ENCODE peak calls at places on chromosomes 2 and 18, in nine cellular contexts. One of them, this sample, is unnamed.

GRCh38 chr2:27379840-27380625 is 501 bp downstream of the ZNF513 start:
- DNase-seq in fibroblast of lung: peak; percentile 59
- DNase-seq in right atrium auricular region: peak; percentile 70
- DNase-seq in uterus: peak; percentile 75
- DNase-seq in stomach: peak; percentile 40
- DNase-seq in A549: peak; percentile 59
- DNase-seq in endodermal cell: peak; percentile 65
- DNase-seq in HCT116: no peak
- DNase-seq in adrenal gland: peak; percentile 73
- DNase-seq in this sample: peak; percentile 89

GRCh38 chr2:239161711-239162140 is 239.1 kb downstream of the HDAC4 start:
- DNase-seq in A549: no peak
- DNase-seq in endodermal cell: peak; percentile 32
- DNase-seq in right atrium auricular region: no peak
- DNase-seq in uterus: peak; percentile 10
- DNase-seq in adrenal gland: no peak
- DNase-seq in fibroblast of lung: no peak
- DNase-seq in HCT116: no peak
- DNase-seq in stomach: no peak
- DNase-seq in this sample: peak; percentile 72

GRCh38 chr2:1787799-1788477 is 43.6 kb upstream of the PXDN start:
- DNase-seq in uterus: no peak
- DNase-seq in fibroblast of lung: no peak
- DNase-seq in endodermal cell: no peak
- DNase-seq in stomach: no peak
- DNase-seq in A549: no peak
- DNase-seq in right atrium auricular region: no peak
- DNase-seq in HCT116: no peak
- DNase-seq in adrenal gland: no peak
- DNase-seq in this sample: peak; percentile 6

GRCh38 chr2:10188211-10188610 is 65.7 kb downstream of the RRM2 start:
- DNase-seq in endodermal cell: peak; percentile 71
- DNase-seq in A549: peak; percentile 77
- DNase-seq in fibroblast of lung: peak; percentile 37
- DNase-seq in right atrium auricular region: no peak
- DNase-seq in stomach: peak; percentile 51
- DNase-seq in HCT116: peak; percentile 35
- DNase-seq in uterus: no peak
- DNase-seq in adrenal gland: no peak
- DNase-seq in this sample: no peak

GRCh38 chr2:28424799-28425492 is 32.3 kb downstream of the FOSL2 start:
- DNase-seq in right atrium auricular region: no peak
- DNase-seq in uterus: no peak
- DNase-seq in adrenal gland: no peak
- DNase-seq in fibroblast of lung: no peak
- DNase-seq in A549: no peak
- DNase-seq in endodermal cell: no peak
- DNase-seq in stomach: no peak
- DNase-seq in HCT116: no peak
- DNase-seq in this sample: no peak

GRCh38 chr2:79219383-79219988 is 59.9 kb upstream of the REG3A start:
- DNase-seq in fibroblast of lung: peak; percentile 45
- DNase-seq in right atrium auricular region: no peak
- DNase-seq in endodermal cell: peak; percentile 81
- DNase-seq in A549: peak; percentile 77
- DNase-seq in stomach: peak; percentile 51
- DNase-seq in adrenal gland: peak; percentile 63
- DNase-seq in uterus: no peak
- DNase-seq in HCT116: no peak
- DNase-seq in this sample: no peak

GRCh38 chr18:13254971-13255927 is 36.7 kb downstream of the LDLRAD4 start:
- DNase-seq in A549: no peak
- DNase-seq in right atrium auricular region: no peak
- DNase-seq in stomach: no peak
- DNase-seq in uterus: no peak
- DNase-seq in HCT116: no peak
- DNase-seq in endodermal cell: peak; percentile 22
- DNase-seq in adrenal gland: no peak
- DNase-seq in fibroblast of lung: no peak
- DNase-seq in this sample: no peak

GRCh38 chr18:13105059-13105458 is 113.5 kb upstream of the LDLRAD4 start:
- DNase-seq in HCT116: no peak
- DNase-seq in uterus: no peak
- DNase-seq in endodermal cell: no peak
- DNase-seq in right atrium auricular region: no peak
- DNase-seq in A549: no peak
- DNase-seq in fibroblast of lung: no peak
- DNase-seq in adrenal gland: no peak
- DNase-seq in stomach: no peak
- DNase-seq in this sample: no peak

GRCh38 chr18:6751207-6751606 is 21.7 kb downstream of the ARHGAP28 start:
- DNase-seq in uterus: no peak
- DNase-seq in A549: no peak
- DNase-seq in right atrium auricular region: no peak
- DNase-seq in adrenal gland: peak; percentile 37
- DNase-seq in fibroblast of lung: no peak
- DNase-seq in stomach: no peak
- DNase-seq in HCT116: no peak
- DNase-seq in endodermal cell: no peak
- DNase-seq in this sample: no peak

GRCh38 chr2:141942006-141942789 is 188.6 kb downstream of the LRP1B start:
- DNase-seq in A549: no peak
- DNase-seq in adrenal gland: no peak
- DNase-seq in HCT116: peak; percentile 2
- DNase-seq in uterus: no peak
- DNase-seq in fibroblast of lung: no peak
- DNase-seq in stomach: no peak
- DNase-seq in right atrium auricular region: no peak
- DNase-seq in endodermal cell: no peak
- DNase-seq in this sample: no peak

GRCh38 chr2:28247326-28247725 is 145.3 kb upstream of the FOSL2 start:
- DNase-seq in fibroblast of lung: no peak
- DNase-seq in A549: no peak
- DNase-seq in right atrium auricular region: no peak
- DNase-seq in HCT116: no peak
- DNase-seq in endodermal cell: no peak
- DNase-seq in adrenal gland: no peak
- DNase-seq in stomach: no peak
- DNase-seq in uterus: no peak
- DNase-seq in this sample: no peak

GRCh38 chr2:121136323-121136722 is 148.7 kb downstream of the TFCP2L1 start:
- DNase-seq in endodermal cell: no peak
- DNase-seq in uterus: no peak
- DNase-seq in adrenal gland: no peak
- DNase-seq in HCT116: no peak
- DNase-seq in stomach: no peak
- DNase-seq in fibroblast of lung: no peak
- DNase-seq in right atrium auricular region: no peak
- DNase-seq in A549: peak; percentile 30
- DNase-seq in this sample: no peak

GRCh38 chr2:69668598-69668997 is 25.1 kb upstream of the AAK1 start:
- DNase-seq in right atrium auricular region: no peak
- DNase-seq in stomach: no peak
- DNase-seq in endodermal cell: no peak
- DNase-seq in uterus: no peak
- DNase-seq in A549: no peak
- DNase-seq in HCT116: no peak
- DNase-seq in adrenal gland: no peak
- DNase-seq in fibroblast of lung: no peak
- DNase-seq in this sample: no peak

GRCh38 chr2:121722479-121722878 is 14.2 kb downstream of the NIFK start:
- DNase-seq in right atrium auricular region: no peak
- DNase-seq in fibroblast of lung: peak; percentile 67
- DNase-seq in A549: peak; percentile 48
- DNase-seq in HCT116: no peak
- DNase-seq in adrenal gland: peak; percentile 29
- DNase-seq in uterus: no peak
- DNase-seq in stomach: no peak
- DNase-seq in endodermal cell: no peak
- DNase-seq in this sample: no peak

GRCh38 chr18:27185025-27185763 is at the start of gene CHST9:
- DNase-seq in uterus: no peak
- DNase-seq in adrenal gland: peak; percentile 1
- DNase-seq in fibroblast of lung: no peak
- DNase-seq in right atrium auricular region: no peak
- DNase-seq in HCT116: no peak
- DNase-seq in stomach: peak; percentile 27
- DNase-seq in A549: no peak
- DNase-seq in endodermal cell: peak; percentile 86
- DNase-seq in this sample: no peak

GRCh38 chr2:58271826-58272225 is 30.7 kb upstream of the FANCL start:
- DNase-seq in adrenal gland: no peak
- DNase-seq in right atrium auricular region: no peak
- DNase-seq in fibroblast of lung: no peak
- DNase-seq in A549: no peak
- DNase-seq in stomach: no peak
- DNase-seq in HCT116: no peak
- DNase-seq in uterus: no peak
- DNase-seq in endodermal cell: no peak
- DNase-seq in this sample: no peak

GRCh38 chr2:223297788-223298187 is 245.8 kb downstream of the KCNE4 start:
- DNase-seq in endodermal cell: no peak
- DNase-seq in adrenal gland: no peak
- DNase-seq in HCT116: no peak
- DNase-seq in fibroblast of lung: no peak
- DNase-seq in A549: no peak
- DNase-seq in uterus: no peak
- DNase-seq in stomach: no peak
- DNase-seq in right atrium auricular region: no peak
- DNase-seq in this sample: no peak

GRCh38 chr2:128411431-128411830 is 92.8 kb upstream of the HS6ST1 start:
- DNase-seq in uterus: peak; percentile 13
- DNase-seq in HCT116: no peak
- DNase-seq in stomach: peak; percentile 24
- DNase-seq in right atrium auricular region: peak; percentile 53
- DNase-seq in A549: no peak
- DNase-seq in adrenal gland: no peak
- DNase-seq in endodermal cell: peak; percentile 24
- DNase-seq in fibroblast of lung: no peak
- DNase-seq in this sample: peak; percentile 69

GRCh38 chr2:128412181-128412871 is 93.7 kb upstream of the HS6ST1 start:
- DNase-seq in adrenal gland: no peak
- DNase-seq in stomach: peak; percentile 15
- DNase-seq in uterus: peak; percentile 8
- DNase-seq in HCT116: no peak
- DNase-seq in A549: no peak
- DNase-seq in endodermal cell: peak; percentile 21
- DNase-seq in right atrium auricular region: peak; percentile 46
- DNase-seq in fibroblast of lung: no peak
- DNase-seq in this sample: no peak

GRCh38 chr2:128409326-128410034 is 90.8 kb upstream of the HS6ST1 start:
- DNase-seq in right atrium auricular region: peak; percentile 42
- DNase-seq in HCT116: no peak
- DNase-seq in A549: no peak
- DNase-seq in uterus: no peak
- DNase-seq in stomach: peak; percentile 11
- DNase-seq in endodermal cell: peak; percentile 18
- DNase-seq in adrenal gland: no peak
- DNase-seq in fibroblast of lung: no peak
- DNase-seq in this sample: peak; percentile 37

GRCh38 chr2:128410035-128410757 is 91.5 kb upstream of the HS6ST1 start:
- DNase-seq in endodermal cell: peak; percentile 29
- DNase-seq in adrenal gland: no peak
- DNase-seq in uterus: peak; percentile 5
- DNase-seq in stomach: no peak
- DNase-seq in right atrium auricular region: peak; percentile 51
- DNase-seq in fibroblast of lung: no peak
- DNase-seq in A549: no peak
- DNase-seq in HCT116: no peak
- DNase-seq in this sample: peak; percentile 28

DNA sequence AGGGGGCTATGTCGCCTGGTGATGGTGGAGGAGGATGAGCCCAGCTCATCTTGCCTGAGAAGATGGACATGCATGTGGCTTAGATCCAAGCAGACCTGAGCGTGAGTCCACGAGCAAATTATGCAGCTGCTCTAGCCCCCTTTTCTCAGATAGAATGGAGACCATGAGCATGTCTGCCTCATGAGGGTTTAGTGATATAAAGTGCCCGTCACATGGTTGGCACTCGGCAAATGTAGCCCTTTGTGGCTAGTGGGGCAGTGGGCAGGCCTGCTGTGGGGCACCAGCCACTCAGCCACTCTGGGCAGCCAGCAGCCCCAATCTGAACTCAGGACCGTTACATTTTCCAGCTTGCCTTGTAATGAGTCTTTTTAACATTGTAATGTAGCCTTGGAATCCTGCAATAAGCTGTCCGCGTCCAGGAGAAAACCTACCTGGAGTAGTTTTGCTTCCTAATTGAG is 92.1 kb upstream of the HS6ST1 start:
- DNase-seq in uterus: peak; percentile 3
- DNase-seq in fibroblast of lung: no peak
- DNase-seq in adrenal gland: no peak
- DNase-seq in endodermal cell: peak; percentile 22
- DNase-seq in A549: no peak
- DNase-seq in right atrium auricular region: peak; percentile 46
- DNase-seq in HCT116: no peak
- DNase-seq in stomach: no peak
- DNase-seq in this sample: peak; percentile 21
- H3K4me1 ChIP-seq in uterus: no peaks in the 10 kb centered on the region
- H3K4me1 ChIP-seq in fibroblast of lung: peaks cover 11% of the 10 kb centered on the region
- H3K4me1 ChIP-seq in adrenal gland: no peaks in the 10 kb centered on the region
- H3K4me1 ChIP-seq in endodermal cell: peaks cover 16% of the 10 kb centered on the region
- H3K4me1 ChIP-seq in A549: no peaks in the 10 kb centered on the region
- H3K4me1 ChIP-seq in right atrium auricular region: no peaks in the 10 kb centered on the region
- H3K4me1 ChIP-seq in HCT116: no peaks in the 10 kb centered on the region
- H3K4me1 ChIP-seq in stomach: peaks cover 6% of the 10 kb centered on the region
- H3K4me1 ChIP-seq in this sample: no peaks in the 10 kb centered on the region

GRCh38 chr2:152380261-152381055 is 45.5 kb downstream of the FMNL2 start:
- DNase-seq in uterus: no peak
- DNase-seq in A549: no peak
- DNase-seq in HCT116: no peak
- DNase-seq in adrenal gland: no peak
- DNase-seq in right atrium auricular region: no peak
- DNase-seq in stomach: no peak
- DNase-seq in fibroblast of lung: no peak
- DNase-seq in endodermal cell: no peak
- DNase-seq in this sample: no peak
- H3K27ac ChIP-seq in uterus: no peak overlapping the region
- H3K27ac ChIP-seq in A549: no peak overlapping the region
- H3K27ac ChIP-seq in HCT116: no peak overlapping the region
- H3K27ac ChIP-seq in adrenal gland: no peak overlapping the region
- H3K27ac ChIP-seq in right atrium auricular region: no peak overlapping the region
- H3K27ac ChIP-seq in stomach: no peak overlapping the region
- H3K27ac ChIP-seq in fibroblast of lung: no peak overlapping the region
- H3K27ac ChIP-seq in endodermal cell: no peak overlapping the region
- H3K27ac ChIP-seq in this sample: no peak overlapping the region

GRCh38 chr2:446963-447540 is 159.2 kb upstream of the ALKAL2 start:
- DNase-seq in stomach: no peak
- DNase-seq in HCT116: no peak
- DNase-seq in endodermal cell: no peak
- DNase-seq in right atrium auricular region: no peak
- DNase-seq in uterus: no peak
- DNase-seq in fibroblast of lung: no peak
- DNase-seq in A549: no peak
- DNase-seq in adrenal gland: no peak
- DNase-seq in this sample: no peak
- H3K9me3 ChIP-seq in stomach: no peaks in the 10 kb centered on the region
- H3K9me3 ChIP-seq in HCT116: no peaks in the 10 kb centered on the region
- H3K9me3 ChIP-seq in endodermal cell: no peaks in the 10 kb centered on the region
- H3K9me3 ChIP-seq in right atrium auricular region: no peaks in the 10 kb centered on the region
- H3K9me3 ChIP-seq in uterus: no peaks in the 10 kb centered on the region
- H3K9me3 ChIP-seq in fibroblast of lung: no peaks in the 10 kb centered on the region
- H3K9me3 ChIP-seq in A549: no peaks in the 10 kb centered on the region
- H3K9me3 ChIP-seq in adrenal gland: no peaks in the 10 kb centered on the region
- H3K9me3 ChIP-seq in this sample: no peaks in the 10 kb centered on the region

GRCh38 chr2:181309576-181309975 is 147.6 kb upstream of the ITGA4 start:
- DNase-seq in adrenal gland: no peak
- DNase-seq in uterus: no peak
- DNase-seq in right atrium auricular region: no peak
- DNase-seq in A549: no peak
- DNase-seq in stomach: no peak
- DNase-seq in HCT116: no peak
- DNase-seq in fibroblast of lung: no peak
- DNase-seq in endodermal cell: no peak
- DNase-seq in this sample: no peak
- H3K4me1 ChIP-seq in adrenal gland: no peaks in the 10 kb centered on the region
- H3K4me1 ChIP-seq in uterus: no peaks in the 10 kb centered on the region
- H3K4me1 ChIP-seq in right atrium auricular region: no peaks in the 10 kb centered on the region
- H3K4me1 ChIP-seq in A549: peaks cover 6% of the 10 kb centered on the region
- H3K4me1 ChIP-seq in stomach: no peaks in the 10 kb centered on the region
- H3K4me1 ChIP-seq in HCT116: no peaks in the 10 kb centered on the region
- H3K4me1 ChIP-seq in fibroblast of lung: no peaks in the 10 kb centered on the region
- H3K4me1 ChIP-seq in endodermal cell: no peaks in the 10 kb centered on the region
- H3K4me1 ChIP-seq in this sample: no peaks in the 10 kb centered on the region